ENCODE peak calls at places on chromosome 22, in four cellular contexts. D, L, B and H are unnamed samples.

GRCh38 chr22:48945621-48946458 is 881.8 kb downstream of the BRD1 start:
- DNase-seq in D (no peak), L (no peak), B (no peak), H (no peak)

GRCh38 chr22:19478466-19479357 is at the start of gene UFD1:
- DNase-seq in D (peak; percentile 62), L (peak; percentile 79), B (peak; percentile 80), H (peak; percentile 82)

GRCh38 chr22:50544078-50544745 is 1.5 kb upstream of the KLHDC7B start:
- DNase-seq in D (peak; percentile 54), L (peak; percentile 88), B (peak; percentile 55), H (peak; percentile 93)

GRCh38 chr22:22920104-22920654 is 32.6 kb downstream of the IGLL5 start:
- DNase-seq in D (no peak), L (no peak), B (no peak), H (no peak)

GRCh38 chr22:17131686-17132085 is 10.5 kb upstream of the TMEM121B start:
- DNase-seq in D (no peak), L (peak; percentile 40), B (no peak), H (no peak)

GRCh38 chr22:17149073-17149815 is 9.8 kb downstream of the HDHD5 start:
- DNase-seq in D (no peak), L (no peak), B (no peak), H (peak; percentile 48)

GRCh38 chr22:26174280-26174679 is 5.0 kb downstream of the SEZ6L start:
- DNase-seq in D (no peak), L (peak; percentile 61), B (no peak), H (no peak)

GRCh38 chr22:48651981-48652538 is 1175.6 kb downstream of the BRD1 start:
- DNase-seq in D (no peak), L (no peak), B (peak; percentile 27), H (no peak)

GRCh38 chr22:35458547-35459422 is 58.8 kb downstream of the MCM5 start:
- DNase-seq in D (no peak), L (no peak), B (no peak), H (no peak)

DNA sequence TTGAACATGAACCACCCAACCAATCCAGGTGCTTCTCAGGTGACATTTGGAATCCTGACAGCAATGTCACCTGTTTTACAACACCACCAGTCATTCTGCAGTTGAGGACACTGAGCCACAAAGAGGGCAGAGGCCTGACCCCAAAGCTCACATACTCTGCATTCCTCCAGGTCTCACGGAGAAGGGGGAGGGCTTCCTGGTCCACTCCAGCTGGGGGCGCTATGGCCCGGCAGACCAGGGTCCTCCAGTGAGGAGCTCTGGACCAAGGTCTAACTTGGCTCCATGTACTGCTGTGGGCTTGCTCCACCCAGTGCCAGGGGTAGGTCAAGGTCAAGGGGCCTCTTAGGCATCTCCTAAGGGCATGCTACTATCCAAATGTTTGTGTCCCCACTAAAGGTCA is 1.5 kb upstream of the PNPLA3 start:
- DNase-seq in D (no peak), L (no peak), B (no peak), H (peak; percentile 15)
- TF ChIP-seq CTCF in D (peak; percentile 38), L (no peak), B (no peak), H (no peak)

GRCh38 chr22:46636221-46637002 is 16.2 kb downstream of the GRAMD4 start:
- DNase-seq in D (no peak), L (no peak), B (no peak), H (no peak)

GRCh38 chr22:46637711-46638600 is 17.8 kb downstream of the GRAMD4 start:
- DNase-seq in D (no peak), L (no peak), B (no peak), H (no peak)

GRCh38 chr22:46633334-46633890 is 13.2 kb downstream of the GRAMD4 start:
- DNase-seq in D (no peak), L (no peak), B (no peak), H (no peak)

GRCh38 chr22:46634011-46634699 is 14.0 kb downstream of the GRAMD4 start:
- DNase-seq in D (no peak), L (no peak), B (peak; percentile 21), H (peak; percentile 28)

GRCh38 chr22:46635756-46636155 is 15.6 kb downstream of the GRAMD4 start:
- DNase-seq in D (no peak), L (no peak), B (no peak), H (no peak)
- TF ChIP-seq CTCF in D (peak; percentile 17), L (no peak), B (no peak), H (no peak)

GRCh38 chr22:38710866-38711265 is 5.1 kb downstream of the GTPBP1 start:
- DNase-seq in D (no peak), L (no peak), B (no peak), H (no peak)
- TF ChIP-seq CTCF in D (no peak), L (no peak), B (no peak), H (no peak)

DNA sequence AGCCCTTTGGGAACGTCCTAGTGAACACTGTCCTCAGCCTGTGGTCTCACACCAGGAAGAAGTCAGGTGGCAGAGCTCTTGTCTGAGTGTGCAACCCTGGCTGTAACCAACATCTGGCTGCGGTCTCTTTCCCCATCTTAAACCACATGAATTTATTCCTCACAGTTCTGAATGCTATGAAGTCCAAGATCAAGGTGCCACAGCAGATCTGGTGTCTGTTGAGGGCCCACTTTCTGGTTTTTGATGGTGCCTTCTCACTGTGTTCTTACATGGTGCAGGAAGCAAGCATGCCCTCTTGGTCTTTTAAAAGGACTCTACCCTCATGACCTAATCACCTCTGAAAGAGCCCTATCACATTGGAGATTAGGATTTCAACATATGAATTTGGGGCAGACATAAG is 2.7 kb downstream of the UPB1 start:
- DNase-seq in D (no peak), L (no peak), B (no peak), H (no peak)
- TF ChIP-seq CTCF in D (no peak), L (no peak), B (no peak), H (no peak)

DNA sequence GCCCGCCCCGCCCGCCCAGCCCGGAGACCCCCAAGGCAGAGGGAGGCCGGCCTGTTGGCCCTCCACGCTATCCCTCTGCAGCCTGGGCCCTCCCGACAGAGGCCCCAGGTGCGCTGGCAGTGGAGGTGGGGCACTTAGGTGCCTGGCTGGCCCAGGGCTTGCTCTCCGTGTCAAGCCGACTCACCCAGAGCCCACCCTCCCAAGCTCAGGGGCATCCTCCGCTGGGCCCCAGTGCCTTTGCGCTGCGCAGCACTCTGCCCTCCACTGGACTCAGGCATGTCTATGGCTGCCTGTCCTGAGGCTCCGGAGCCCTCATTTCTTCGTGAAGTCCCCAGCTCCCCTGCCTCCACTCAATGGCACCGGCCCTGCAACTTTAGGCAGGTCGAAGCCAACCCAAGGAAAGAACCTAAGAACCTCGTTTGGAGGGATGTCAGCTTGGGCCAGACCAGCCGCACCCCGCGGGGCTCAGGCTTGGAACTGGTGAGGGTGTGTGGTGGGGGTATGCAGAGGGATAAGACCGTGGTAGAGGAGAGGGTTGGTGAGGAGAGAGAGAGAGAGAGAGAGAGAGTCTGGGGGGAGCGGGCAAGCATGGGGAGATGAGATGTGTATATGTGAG is 6.1 kb downstream of the SMIM45 start:
- DNase-seq in D (no peak), L (no peak), B (no peak), H (no peak)
- TF ChIP-seq CTCF in D (no peak), L (peak; percentile 64), B (no peak), H (no peak)

DNA sequence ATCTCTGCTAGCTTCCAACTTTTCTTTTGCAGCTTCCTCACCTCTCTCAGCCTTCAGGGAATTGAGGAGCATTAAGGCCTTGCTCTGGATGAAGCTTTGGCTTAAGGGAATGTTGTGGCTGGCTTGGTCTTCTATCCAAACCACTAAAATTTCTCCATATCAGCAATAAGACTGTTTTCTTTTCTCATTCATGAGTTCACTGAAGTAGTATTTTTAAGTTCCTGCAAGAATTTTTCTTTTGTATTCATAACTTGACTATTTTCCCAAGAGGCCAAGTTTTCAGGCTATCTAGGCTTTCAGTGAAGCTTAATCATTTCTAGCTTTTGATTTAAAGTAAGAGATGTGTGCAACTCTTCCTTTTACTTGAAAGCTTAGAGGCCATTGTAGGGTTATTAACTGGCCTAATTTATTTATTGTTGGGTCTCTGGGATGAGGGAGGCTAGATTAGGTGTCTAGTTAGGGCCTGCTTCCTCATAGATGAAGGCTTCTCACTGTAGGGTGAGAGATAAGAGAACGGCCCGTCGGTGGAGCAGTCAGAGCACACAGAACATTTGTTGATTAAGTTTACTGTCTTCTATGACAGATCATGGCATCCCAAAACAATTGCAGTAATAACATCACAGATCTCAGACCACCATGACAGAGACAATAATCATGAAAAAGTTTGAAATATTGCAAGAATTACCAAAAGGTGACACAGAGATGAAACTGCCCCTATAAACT is 33.2 kb downstream of the CSF2RB start:
- DNase-seq in D (no peak), L (no peak), B (peak; percentile 52), H (no peak)
- TF ChIP-seq CTCF in D (peak; percentile 34), L (no peak), B (no peak), H (no peak)

GRCh38 chr22:31637375-31637937 is 24.6 kb downstream of the PISD start:
- DNase-seq in D (no peak), L (no peak), B (no peak), H (no peak)
- TF ChIP-seq CTCF in D (no peak), L (no peak), B (no peak), H (no peak)